ENCODE peak calls at places on chromosomes 6 and 20, in nine cellular contexts. Y is activated naive CD8-positive, alpha-beta T cell treated with anti-CD3 and anti-CD28 coated beads for 36 hours; F is endodermal cell; G is T-helper 1 cell; N is NCI-H748 treated with DMSO at 0.1 percent for 48 hours; B is HT-29; Z is GM04503; V is HS-5; M is left cardiac atrium. X is an unnamed sample.

GRCh38 chr6:111342913-111343312 is 140.1 kb downstream of the REV3L start:
- DNase-seq in Y (no peak), F (no peak), G (no peak), N (no peak), B (no peak), Z (no peak), V (no peak), M (no peak), X (no peak)

GRCh38 chr6:148747145-148747492 is 289 bp downstream of the UST start:
- DNase-seq in Y (peak; percentile 41), F (no peak), G (peak; percentile 11), N (no peak), B (no peak), Z (no peak), V (no peak), M (peak; percentile 62), X (peak; percentile 78)

GRCh38 chr6:83047065-83047754 is 18.4 kb downstream of the UBE3D start:
- DNase-seq in Y (no peak), F (peak; percentile 77), G (no peak), N (peak; percentile 44), B (no peak), Z (no peak), V (no peak), M (no peak), X (no peak)

GRCh38 chr6:113015249-113015648 is 668.1 kb downstream of the RFPL4B start:
- DNase-seq in Y (no peak), F (no peak), G (no peak), N (no peak), B (no peak), Z (peak; percentile 53), V (no peak), M (no peak), X (peak; percentile 18)

GRCh38 chr20:31749223-31749622 is 10.1 kb downstream of the TPX2 start:
- DNase-seq in Y (no peak), F (no peak), G (no peak), N (no peak), B (no peak), Z (no peak), V (no peak), M (no peak), X (no peak)

GRCh38 chr20:9025643-9026042 is 43.2 kb upstream of the PLCB4 start:
- DNase-seq in Y (no peak), F (no peak), G (no peak), N (no peak), B (no peak), Z (peak; percentile 44), V (peak; percentile 72), M (no peak), X (no peak)

GRCh38 chr20:34420975-34421374 is 57.9 kb downstream of the ITCH start:
- DNase-seq in Y (no peak), F (no peak), G (no peak), N (no peak), B (no peak), Z (no peak), V (no peak), M (no peak), X (no peak)

GRCh38 chr6:82362868-82363267 is 749 bp upstream of the TPBG start:
- DNase-seq in Y (no peak), F (peak; percentile 61), G (no peak), N (no peak), B (no peak), Z (peak; percentile 86), V (peak; percentile 89), M (no peak), X (no peak)

GRCh38 chr6:117290173-117290834 is 24.9 kb downstream of the VGLL2 start:
- DNase-seq in Y (no peak), F (no peak), G (no peak), N (no peak), B (no peak), Z (no peak), V (no peak), M (no peak), X (no peak)

GRCh38 chr20:20566523-20566922 is 145.9 kb downstream of the RALGAPA2 start:
- DNase-seq in Y (no peak), F (no peak), G (no peak), N (no peak), B (no peak), Z (no peak), V (no peak), M (no peak), X (no peak)

GRCh38 chr6:60687085-60687484 is 1598.9 kb downstream of the KHDRBS2 start:
- DNase-seq in Y (no peak), F (no peak), G (no peak), N (no peak), B (no peak), Z (no peak), V (no peak), M (no peak), X (no peak)

GRCh38 chr6:5541025-5541424 is 279.7 kb downstream of the FARS2 start:
- DNase-seq in Y (no peak), F (no peak), G (no peak), N (no peak), B (no peak), Z (no peak), V (no peak), M (no peak), X (no peak)

GRCh38 chr20:62901891-62902290 is 24.4 kb downstream of the DIDO1 start:
- DNase-seq in Y (no peak), F (no peak), G (no peak), N (no peak), B (no peak), Z (no peak), V (no peak), M (no peak), X (no peak)

GRCh38 chr20:39893013-39893685 is 795.9 kb downstream of the MAFB start:
- DNase-seq in Y (no peak), F (no peak), G (no peak), N (no peak), B (peak; percentile 6), Z (no peak), V (peak; percentile 90), M (no peak), X (no peak)

GRCh38 chr20:53837126-53837826 is 233.1 kb downstream of the BCAS1 start:
- DNase-seq in Y (no peak), F (no peak), G (no peak), N (no peak), B (peak; percentile 76), Z (no peak), V (no peak), M (no peak), X (no peak)

GRCh38 chr20:14919473-14920157 is 582.2 kb upstream of the FLRT3 start:
- DNase-seq in Y (no peak), F (peak; percentile 90), G (no peak), N (peak; percentile 87), B (no peak), Z (no peak), V (no peak), M (no peak), X (no peak)

GRCh38 chr20:58251979-58252591 is 23.6 kb upstream of the ANKRD60 start:
- DNase-seq in Y (no peak), F (no peak), G (no peak), N (no peak), B (peak; percentile 87), Z (peak; percentile 59), V (peak; percentile 91), M (no peak), X (no peak)

GRCh38 chr6:129615496-129615895 is 94.5 kb downstream of the ARHGAP18 start:
- DNase-seq in Y (no peak), F (no peak), G (no peak), N (no peak), B (no peak), Z (no peak), V (no peak), M (no peak), X (no peak)

GRCh38 chr6:39952170-39952569 is 17.9 kb upstream of the MOCS1 start:
- DNase-seq in Y (no peak), F (no peak), G (no peak), N (no peak), B (no peak), Z (peak; percentile 21), V (no peak), M (no peak), X (no peak)

GRCh38 chr20:46174469-46175126 is 56.5 kb downstream of the CD40 start:
- DNase-seq in Y (peak; percentile 77), F (peak; percentile 95), G (peak; percentile 47), N (peak; percentile 22), B (no peak), Z (no peak), V (no peak), M (peak; percentile 82), X (peak; percentile 82)

GRCh38 chr6:118574051-118574865 is 26.2 kb downstream of the PLN start:
- DNase-seq in Y (no peak), F (peak; percentile 78), G (no peak), N (no peak), B (no peak), Z (no peak), V (no peak), M (no peak), X (no peak)